ENCODE peak calls at places on chromosomes 1 and 21, in five cellular contexts. M, W, S, L and J are unnamed samples.

GRCh38 chr1:211723273-211723672 is 47.9 kb upstream of the NEK2 start:
- DNase-seq in S (no peak), M (no peak), L (no peak), W (no peak), J (no peak)

GRCh38 chr1:154812911-154813816 is 56.9 kb downstream of the KCNN3 start:
- DNase-seq in M (peak; percentile 19), L (peak; percentile 18), W (no peak), S (peak; percentile 14), J (peak; percentile 66)

GRCh38 chr1:159953866-159954515 is at the start of gene SLAMF9:
- DNase-seq in L (peak; percentile 70), W (no peak), M (peak; percentile 28), S (no peak), J (peak; percentile 10)

GRCh38 chr1:3372317-3372716 is 82.1 kb upstream of the ARHGEF16 start:
- DNase-seq in S (no peak), L (no peak), M (no peak), W (no peak), J (no peak)

GRCh38 chr1:46412853-46413595 is 18.9 kb downstream of the FAAH start:
- DNase-seq in S (no peak), M (no peak), L (no peak), W (no peak), J (no peak)

GRCh38 chr1:172356620-172357019 is 63.9 kb upstream of the C1orf105 start:
- DNase-seq in S (no peak), M (peak; percentile 82), L (peak; percentile 92), W (no peak), J (no peak)

GRCh38 chr1:219433471-219434131 is 179.3 kb downstream of the ZC3H11B start:
- DNase-seq in M (no peak), W (no peak), L (no peak), S (no peak), J (no peak)

GRCh38 chr1:201215531-201216357 is 25.1 kb downstream of the IGFN1 start:
- DNase-seq in S (no peak), L (no peak), M (no peak), W (no peak), J (no peak)

GRCh38 chr1:157390646-157391045 is 161.7 kb downstream of the FCRL5 start:
- DNase-seq in S (no peak), M (peak; percentile 66), W (no peak), L (peak; percentile 30), J (no peak)

GRCh38 chr1:100628631-100629081 is 90.7 kb downstream of the GPR88 start:
- DNase-seq in S (no peak), W (no peak), L (peak; percentile 14), M (no peak), J (no peak)

GRCh38 chr21:31218830-31219608 is 125.0 kb downstream of the TIAM1 start:
- DNase-seq in M (no peak), S (peak; percentile 11), L (peak; percentile 29), W (no peak), J (no peak)

GRCh38 chr21:20083336-20083735 is 914.9 kb upstream of the NCAM2 start:
- DNase-seq in S (no peak), L (no peak), M (no peak), W (no peak), J (no peak)

GRCh38 chr1:170630977-170631376 is 33.0 kb upstream of the PRRX1 start:
- DNase-seq in L (no peak), W (no peak), M (no peak), S (no peak), J (peak; percentile 43)

GRCh38 chr1:213484333-213484732 is 433.3 kb downstream of the RPS6KC1 start:
- DNase-seq in L (no peak), S (no peak), M (no peak), W (no peak), J (no peak)

GRCh38 chr1:99872063-99872462 is 21.9 kb downstream of the AGL start:
- DNase-seq in M (no peak), L (no peak), W (no peak), S (no peak), J (no peak)

GRCh38 chr1:244391761-244392160 is 59.9 kb downstream of the ADSS2 start:
- DNase-seq in W (no peak), M (peak; percentile 54), L (peak; percentile 58), S (no peak), J (no peak)

GRCh38 chr1:106879538-106879937 is 176.9 kb upstream of the PRMT6 start:
- DNase-seq in S (no peak), W (no peak), L (no peak), M (no peak), J (no peak)

GRCh38 chr1:227781314-227781930 is 34.1 kb upstream of the PRSS38 start:
- DNase-seq in L (no peak), M (no peak), S (no peak), W (no peak), J (peak; percentile 23)

DNA sequence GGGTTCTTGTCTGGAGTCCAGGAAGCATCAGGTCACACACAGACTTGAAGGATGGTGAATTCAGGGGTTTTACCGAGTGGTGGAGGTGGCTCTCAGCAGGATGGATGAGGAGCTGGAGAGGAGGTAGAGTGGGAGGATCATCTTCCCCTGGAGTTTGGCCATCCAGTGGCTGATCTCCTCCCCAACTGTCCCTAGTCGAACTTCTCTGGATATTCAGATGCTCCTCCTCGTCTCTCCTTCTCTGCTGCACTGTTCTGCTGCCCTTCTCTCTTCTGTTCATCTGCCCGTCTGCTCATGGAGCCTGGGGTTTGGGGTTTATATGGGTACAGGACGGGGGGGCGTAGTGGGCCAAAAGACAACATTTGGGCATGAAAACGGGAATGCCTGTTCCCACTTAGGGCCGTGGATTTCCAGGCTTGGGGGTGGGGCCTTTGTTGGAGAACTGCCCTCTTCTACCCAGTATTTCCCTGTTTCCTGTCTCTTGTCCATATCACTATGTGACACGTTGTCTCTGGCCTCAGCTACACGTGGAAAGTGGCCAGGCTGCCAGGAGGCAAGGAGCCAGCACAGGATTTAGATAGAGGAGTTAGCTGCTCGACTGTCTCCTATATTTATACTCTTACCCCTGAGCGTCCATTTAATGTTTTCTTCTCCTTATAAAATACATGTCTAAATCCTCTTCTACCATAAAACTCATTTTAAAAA is 76.7 kb downstream of the SIPA1L2 start:
- DNase-seq in S (no peak), W (no peak), M (peak; percentile 50), L (peak; percentile 52), J (no peak)
- H3K4me1 ChIP-seq in S (peaks cover 32% of the 10 kb centered on the region), W (peaks cover 14% of the 10 kb centered on the region), M (peaks cover 20% of the 10 kb centered on the region), L (peaks cover 16% of the 10 kb centered on the region), J (peaks cover 27% of the 10 kb centered on the region)

GRCh38 chr1:173429517-173430477 is 47.3 kb upstream of the PRDX6 start:
- DNase-seq in S (peak; percentile 66), W (peak; percentile 15), M (peak; percentile 94), L (peak; percentile 96), J (peak; percentile 82)
- H4K8ac ChIP-seq in S (no peak overlapping the region), W (no peak overlapping the region), M (peak overlapping the region; percentile 69), L (peak overlapping the region; percentile 6), J (no peak overlapping the region)

DNA sequence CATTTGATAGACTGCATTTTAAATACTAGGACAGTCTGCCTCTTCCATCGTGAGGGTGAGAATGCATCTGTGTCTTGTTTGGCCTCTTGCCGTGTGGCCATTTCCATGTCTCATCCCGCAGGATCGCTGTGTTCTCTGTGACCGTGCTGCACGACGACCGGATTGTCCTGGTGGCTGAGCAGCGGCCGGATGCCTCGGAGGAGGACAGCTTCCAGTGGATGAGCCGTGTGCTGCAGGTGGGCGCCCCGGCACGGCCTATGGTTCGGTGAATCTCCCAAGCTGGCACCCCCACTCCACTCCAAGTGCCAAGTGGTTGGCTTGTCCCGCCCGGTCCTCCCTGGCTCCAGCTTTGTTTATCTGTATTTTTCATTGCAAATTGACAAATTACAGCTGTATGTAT is 55.2 kb downstream of the S100B start:
- DNase-seq in L (no peak), W (no peak), M (no peak), S (no peak), J (no peak)
- H3K4me1 ChIP-seq in L (no peaks in the 10 kb centered on the region), W (no peaks in the 10 kb centered on the region), M (peaks cover 2% of the 10 kb centered on the region), S (no peaks in the 10 kb centered on the region), J (no peaks in the 10 kb centered on the region)

DNA sequence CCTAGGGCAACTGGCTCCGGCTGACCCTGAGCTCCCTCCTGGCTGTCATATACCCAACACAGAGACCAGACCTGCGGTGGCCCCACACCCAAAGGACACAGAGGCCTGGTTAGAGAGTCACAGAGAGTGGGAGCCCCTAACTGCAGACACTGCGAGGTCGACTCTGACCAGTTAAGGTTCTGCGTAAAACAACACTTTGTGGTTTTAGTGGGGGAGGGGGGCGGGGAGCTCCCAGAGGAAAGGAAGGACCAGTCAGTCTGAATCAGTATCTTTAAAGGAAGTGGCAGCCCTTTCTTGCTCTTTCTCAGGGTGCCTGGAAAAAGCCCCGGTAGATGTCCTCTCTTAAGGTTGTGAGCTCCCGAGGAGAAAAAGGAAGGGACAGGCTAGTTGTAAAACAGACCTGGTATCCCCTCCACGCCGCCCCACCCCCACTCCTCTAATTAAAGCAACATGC is 2.4 kb downstream of the SSBP3 start:
- DNase-seq in L (peak; percentile 84), W (no peak), M (peak; percentile 77), S (no peak), J (no peak)
- H4K8ac ChIP-seq in L (peak overlapping the region; percentile 57), W (no peak overlapping the region), M (no peak overlapping the region), S (no peak overlapping the region), J (no peak overlapping the region)

GRCh38 chr1:156118175-156118868 is 3.8 kb downstream of the LMNA start:
- DNase-seq in M (peak; percentile 52), W (no peak), S (no peak), L (no peak), J (no peak)
- H3K4me1 ChIP-seq in M (peaks cover 54% of the 10 kb centered on the region), W (peaks cover 24% of the 10 kb centered on the region), S (peaks cover 30% of the 10 kb centered on the region), L (peaks cover 41% of the 10 kb centered on the region), J (peaks cover 2% of the 10 kb centered on the region)

DNA sequence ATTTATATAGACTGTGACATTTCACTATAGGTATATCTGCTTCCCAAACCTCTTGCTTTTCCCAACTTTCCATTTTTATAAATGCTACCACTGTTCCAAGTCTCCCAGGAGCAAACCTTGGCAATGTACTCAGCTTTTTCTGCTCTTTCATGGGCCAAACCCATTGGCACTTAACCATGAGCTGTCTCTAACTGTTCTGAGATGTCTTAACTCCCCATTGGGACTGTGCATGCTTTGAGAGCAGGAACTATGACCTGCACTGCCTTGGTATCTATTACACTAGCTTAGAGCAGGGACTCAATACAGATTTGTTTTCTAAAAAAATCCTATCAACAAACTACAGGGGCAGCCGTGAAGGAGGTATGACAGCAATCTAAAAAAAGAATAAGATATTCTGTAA is 22.5 kb upstream of the KHDRBS1 start:
- DNase-seq in S (no peak), M (no peak), L (no peak), W (no peak), J (no peak)
- H4K8ac ChIP-seq in S (no peak overlapping the region), M (no peak overlapping the region), L (no peak overlapping the region), W (no peak overlapping the region), J (no peak overlapping the region)

DNA sequence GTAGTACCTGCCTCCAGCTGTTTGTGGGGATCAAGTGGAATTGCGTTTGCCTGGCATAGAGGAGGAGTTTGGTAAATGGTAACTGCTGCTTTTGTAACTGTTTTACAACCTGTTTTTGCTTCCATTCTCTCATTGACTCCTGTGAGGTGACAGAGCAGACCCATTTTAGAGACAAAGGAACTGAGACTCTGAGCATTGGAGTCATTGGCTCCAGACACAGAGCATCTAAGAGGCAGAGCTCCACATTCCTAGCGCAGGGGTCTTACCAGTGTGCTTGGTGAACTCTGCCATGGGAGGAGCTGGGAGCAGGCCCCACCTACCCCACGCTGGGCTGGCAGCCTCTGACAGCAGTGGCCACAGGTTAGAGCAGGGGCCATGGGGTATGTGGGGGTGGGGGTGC is 2.4 kb downstream of the LDLRAP1 start:
- DNase-seq in M (no peak), L (no peak), S (no peak), W (no peak), J (no peak)
- H3K4me1 ChIP-seq in M (peaks cover 35% of the 10 kb centered on the region), L (peaks cover 24% of the 10 kb centered on the region), S (peaks cover 4% of the 10 kb centered on the region), W (peaks cover 9% of the 10 kb centered on the region), J (peaks cover 3% of the 10 kb centered on the region)